ENCODE peak calls at places on chromosome 12, in nine cellular contexts. N is lower lobe of right lung; S is AG04450; Y is cardiac fibroblast; L is OCI-LY7; M is choroid plexus epithelial cell; P is CD4-positive, alpha-beta T cell; X is lung; D is stomach. O is an unnamed sample.

GRCh38 chr12:124792961-124793441 is 70.7 kb downstream of the SCARB1 start:
- DNase-seq in D (no peak), M (peak; percentile 81), L (no peak), Y (no peak), P (no peak), X (no peak), N (no peak), S (no peak), O (no peak)

GRCh38 chr12:76113800-76114757 is 29.6 kb upstream of the NAP1L1 start:
- DNase-seq in Y (no peak), P (no peak), N (no peak), L (no peak), D (no peak), X (no peak), S (no peak), M (no peak), O (no peak)

GRCh38 chr12:92539966-92540791 is 162.6 kb upstream of the PLEKHG7 start:
- DNase-seq in X (no peak), D (no peak), S (no peak), M (no peak), L (peak; percentile 24), N (no peak), Y (no peak), P (no peak), O (no peak)

GRCh38 chr12:95838125-95838524 is 20.6 kb upstream of the SNRPF start:
- DNase-seq in L (no peak), D (peak; percentile 64), Y (peak; percentile 55), N (no peak), S (no peak), P (no peak), M (peak; percentile 81), X (peak; percentile 65), O (no peak)

GRCh38 chr12:31322651-31323248 is 3.2 kb downstream of the SINHCAF start:
- DNase-seq in S (no peak), N (no peak), M (peak; percentile 56), P (no peak), Y (peak; percentile 62), D (no peak), L (no peak), X (no peak), O (no peak)

GRCh38 chr12:26493656-26494055 is 298.3 kb downstream of the SSPN start:
- DNase-seq in D (no peak), X (no peak), L (no peak), S (no peak), P (no peak), N (no peak), M (no peak), Y (no peak), O (no peak)

GRCh38 chr12:42023733-42024494 is 120.8 kb downstream of the GXYLT1 start:
- DNase-seq in Y (peak; percentile 74), N (peak; percentile 73), D (peak; percentile 73), X (peak; percentile 74), M (peak; percentile 79), P (peak; percentile 58), L (peak; percentile 88), S (peak; percentile 24), O (peak; percentile 65)

GRCh38 chr12:106673151-106673550 is 90.3 kb downstream of the RFX4 start:
- DNase-seq in D (no peak), P (no peak), S (no peak), L (no peak), N (no peak), Y (no peak), X (no peak), M (no peak), O (no peak)

GRCh38 chr12:61291647-61292046 is 968.6 kb upstream of the USP15 start:
- DNase-seq in L (no peak), S (no peak), M (peak; percentile 26), N (no peak), Y (peak; percentile 2), D (no peak), X (no peak), P (no peak), O (no peak)

GRCh38 chr12:45299132-45299692 is 83.3 kb downstream of the ANO6 start:
- DNase-seq in N (no peak), L (no peak), M (peak; percentile 79), D (no peak), X (no peak), Y (peak; percentile 66), P (no peak), S (no peak), O (no peak)

GRCh38 chr12:91001306-91001705 is 3.5 kb downstream of the EPYC start:
- DNase-seq in N (no peak), Y (no peak), M (no peak), D (no peak), X (no peak), S (no peak), P (no peak), L (no peak), O (no peak)

GRCh38 chr12:131604146-131604844 is 106.6 kb upstream of the SFSWAP start:
- DNase-seq in Y (no peak), D (no peak), X (no peak), P (peak; percentile 53), N (no peak), L (peak; percentile 29), S (no peak), M (peak; percentile 2), O (peak; percentile 58)

GRCh38 chr12:46351861-46352595 is 20.5 kb downstream of the SLC38A2 start:
- DNase-seq in D (no peak), X (no peak), P (no peak), N (no peak), Y (no peak), M (no peak), S (no peak), L (no peak), O (no peak)

GRCh38 chr12:95218164-95218851 is 701 bp downstream of the VEZT start:
- DNase-seq in P (peak; percentile 30), S (no peak), Y (peak; percentile 65), M (peak; percentile 61), N (no peak), D (no peak), X (no peak), L (peak; percentile 79), O (peak; percentile 32)

GRCh38 chr12:1926274-1926673 is 7.8 kb upstream of the CACNA2D4 start:
- DNase-seq in Y (no peak), M (no peak), L (no peak), D (peak; percentile 14), S (no peak), N (no peak), P (no peak), X (peak; percentile 24), O (no peak)

GRCh38 chr12:21950649-21951048 is 9.4 kb upstream of the ABCC9 start:
- DNase-seq in D (no peak), N (no peak), X (no peak), P (no peak), Y (no peak), L (no peak), S (no peak), M (no peak), O (no peak)

DNA sequence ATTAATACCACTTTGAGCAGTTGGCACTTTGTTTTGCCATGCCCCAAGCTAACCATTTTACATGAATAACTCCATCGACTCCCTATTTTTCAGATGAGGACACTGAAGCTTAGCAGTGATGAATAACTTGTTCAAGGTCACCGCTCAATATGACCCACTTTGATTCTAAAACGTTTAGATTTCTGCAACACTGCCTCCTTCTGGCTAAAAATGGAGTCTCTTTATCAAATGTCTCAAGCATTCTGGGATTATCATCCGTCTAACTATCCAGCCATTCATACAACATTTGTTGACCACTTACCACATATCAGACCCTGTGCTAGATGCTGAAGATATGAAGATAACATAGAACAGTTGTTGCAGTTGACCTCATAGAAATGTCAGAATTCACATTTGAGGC is 298.0 kb downstream of the PPFIA2 start:
- DNase-seq in S (no peak), X (no peak), P (no peak), M (no peak), D (no peak), L (no peak), Y (no peak), N (no peak), O (no peak)
- TF ChIP-seq CTCF in S (no peak), X (no peak), P (no peak), M (peak; percentile 22), D (no peak), L (peak; percentile 58), Y (no peak), N (no peak), O (no peak)

GRCh38 chr12:14928946-14929345 is 9.4 kb downstream of the ERP27 start:
- DNase-seq in D (no peak), X (peak; percentile 67), S (no peak), L (no peak), Y (no peak), P (no peak), N (no peak), M (no peak), O (no peak)

GRCh38 chr12:14931359-14931758 is 7.0 kb downstream of the ERP27 start:
- DNase-seq in D (no peak), X (no peak), S (no peak), P (no peak), L (no peak), Y (no peak), N (no peak), M (no peak), O (no peak)

GRCh38 chr12:14931791-14932560 is 6.4 kb downstream of the ERP27 start:
- DNase-seq in Y (no peak), S (no peak), L (no peak), X (no peak), M (no peak), P (no peak), D (no peak), N (no peak), O (no peak)

GRCh38 chr12:14927267-14927666 is 11.1 kb downstream of the ERP27 start:
- DNase-seq in X (no peak), Y (no peak), S (no peak), M (no peak), P (no peak), N (no peak), D (no peak), L (no peak), O (no peak)

GRCh38 chr12:14930299-14930698 is 8.0 kb downstream of the ERP27 start:
- DNase-seq in N (no peak), D (no peak), P (no peak), X (no peak), M (peak; percentile 75), S (no peak), L (no peak), Y (peak; percentile 51), O (no peak)
- TF ChIP-seq CTCF in N (no peak), D (no peak), P (no peak), X (no peak), M (peak; percentile 50), S (no peak), L (no peak), Y (peak; percentile 14), O (no peak)

DNA sequence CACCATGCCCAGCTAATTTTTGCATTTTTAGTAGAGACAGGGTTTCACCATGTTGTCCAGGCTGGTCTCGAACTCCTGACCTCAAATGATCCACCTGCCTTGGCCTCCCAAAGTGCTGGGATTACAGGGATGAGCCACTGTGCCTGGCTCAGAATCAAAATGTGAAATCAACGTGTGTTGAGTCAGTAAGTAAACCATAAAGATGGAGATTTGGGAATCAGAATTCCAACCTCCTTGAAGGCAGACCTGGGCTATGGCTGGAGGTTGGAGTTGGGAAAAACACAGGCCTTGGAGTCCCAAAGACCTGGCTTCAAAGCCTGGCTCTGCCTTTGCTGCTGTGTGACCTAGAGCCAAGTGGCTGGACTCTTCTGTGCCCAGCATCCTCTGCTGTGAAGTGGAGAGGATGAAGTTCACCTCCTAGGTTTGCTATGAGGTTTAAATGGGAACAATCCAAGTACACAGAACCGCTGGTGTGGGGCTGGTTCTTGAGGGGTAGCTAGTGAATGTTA is 10.2 kb downstream of the ALDH2 start:
- DNase-seq in X (no peak), D (no peak), S (no peak), M (no peak), Y (no peak), P (no peak), N (no peak), L (no peak), O (no peak)
- TF ChIP-seq CTCF in X (no peak), D (no peak), S (no peak), M (no peak), Y (no peak), P (no peak), N (no peak), L (no peak), O (no peak)

GRCh38 chr12:52372216-52373154 is 5.2 kb upstream of the KRT85 start:
- DNase-seq in D (peak; percentile 88), N (peak; percentile 80), X (peak; percentile 83), P (peak; percentile 49), M (peak; percentile 95), S (peak; percentile 72), Y (peak; percentile 93), L (peak; percentile 61), O (peak; percentile 79)
- TF ChIP-seq CTCF in D (no peak), N (peak; percentile 83), X (peak; percentile 81), P (peak; percentile 53), M (peak; percentile 99), S (peak; percentile 89), Y (peak; percentile 91), L (peak; percentile 80), O (peak; percentile 74)

O was measured in GM13976.